ENCODE peak calls at places on chromosomes 3 and 15, in four cellular contexts. One of them, this sample, is unnamed.

GRCh38 chr3:86890997-86891396 is 100.0 kb downstream of the VGLL3 start:
- DNase-seq in IMR-90: no peak
- DNase-seq in stimulated activated CD4-positive, alpha-beta T cell treated with anti-CD3 and anti-CD28 coated beads, Interleukin-1b, Interleukin-23, amount 100 ng/mL, for 1 hour: no peak
- DNase-seq in NCI-H774: no peak
- DNase-seq in this sample: no peak

GRCh38 chr3:183185696-183186095 is 23.2 kb upstream of the LAMP3 start:
- DNase-seq in IMR-90: peak; percentile 68
- DNase-seq in stimulated activated CD4-positive, alpha-beta T cell treated with anti-CD3 and anti-CD28 coated beads, Interleukin-1b, Interleukin-23, amount 100 ng/mL, for 1 hour: no peak
- DNase-seq in NCI-H774: no peak
- DNase-seq in this sample: peak; percentile 63

GRCh38 chr3:87810427-87810826 is 248.4 kb downstream of the CGGBP1 start:
- DNase-seq in IMR-90: no peak
- DNase-seq in stimulated activated CD4-positive, alpha-beta T cell treated with anti-CD3 and anti-CD28 coated beads, Interleukin-1b, Interleukin-23, amount 100 ng/mL, for 1 hour: no peak
- DNase-seq in NCI-H774: no peak
- DNase-seq in this sample: peak; percentile 9

GRCh38 chr15:25780479-25781255 is 82.5 kb downstream of the ATP10A start:
- DNase-seq in IMR-90: no peak
- DNase-seq in stimulated activated CD4-positive, alpha-beta T cell treated with anti-CD3 and anti-CD28 coated beads, Interleukin-1b, Interleukin-23, amount 100 ng/mL, for 1 hour: no peak
- DNase-seq in NCI-H774: no peak
- DNase-seq in this sample: no peak

GRCh38 chr15:52651868-52652267 is 27.3 kb downstream of the ATOSA start:
- DNase-seq in IMR-90: peak; percentile 98
- DNase-seq in stimulated activated CD4-positive, alpha-beta T cell treated with anti-CD3 and anti-CD28 coated beads, Interleukin-1b, Interleukin-23, amount 100 ng/mL, for 1 hour: no peak
- DNase-seq in NCI-H774: peak; percentile 80
- DNase-seq in this sample: peak; percentile 99

GRCh38 chr3:138370321-138370720 is 21.9 kb downstream of the MRAS start:
- DNase-seq in IMR-90: no peak
- DNase-seq in stimulated activated CD4-positive, alpha-beta T cell treated with anti-CD3 and anti-CD28 coated beads, Interleukin-1b, Interleukin-23, amount 100 ng/mL, for 1 hour: no peak
- DNase-seq in NCI-H774: no peak
- DNase-seq in this sample: no peak

GRCh38 chr15:99409560-99409959 is 156.2 kb upstream of the MEF2A start:
- DNase-seq in IMR-90: no peak
- DNase-seq in stimulated activated CD4-positive, alpha-beta T cell treated with anti-CD3 and anti-CD28 coated beads, Interleukin-1b, Interleukin-23, amount 100 ng/mL, for 1 hour: no peak
- DNase-seq in NCI-H774: no peak
- DNase-seq in this sample: no peak

GRCh38 chr3:98657429-98657828 is 64.0 kb upstream of the CPOX start:
- DNase-seq in IMR-90: no peak
- DNase-seq in stimulated activated CD4-positive, alpha-beta T cell treated with anti-CD3 and anti-CD28 coated beads, Interleukin-1b, Interleukin-23, amount 100 ng/mL, for 1 hour: peak; percentile 1
- DNase-seq in NCI-H774: peak; percentile 5
- DNase-seq in this sample: peak; percentile 1

GRCh38 chr3:103184772-103185171 is 750.0 kb downstream of the ZPLD1 start:
- DNase-seq in IMR-90: no peak
- DNase-seq in stimulated activated CD4-positive, alpha-beta T cell treated with anti-CD3 and anti-CD28 coated beads, Interleukin-1b, Interleukin-23, amount 100 ng/mL, for 1 hour: no peak
- DNase-seq in NCI-H774: no peak
- DNase-seq in this sample: no peak

GRCh38 chr15:26697913-26698312 is 75.0 kb downstream of the GABRB3 start:
- DNase-seq in IMR-90: no peak
- DNase-seq in stimulated activated CD4-positive, alpha-beta T cell treated with anti-CD3 and anti-CD28 coated beads, Interleukin-1b, Interleukin-23, amount 100 ng/mL, for 1 hour: no peak
- DNase-seq in NCI-H774: no peak
- DNase-seq in this sample: no peak

GRCh38 chr3:147419062-147419701 is 10.0 kb downstream of the ZIC1 start:
- DNase-seq in IMR-90: peak; percentile 15
- DNase-seq in stimulated activated CD4-positive, alpha-beta T cell treated with anti-CD3 and anti-CD28 coated beads, Interleukin-1b, Interleukin-23, amount 100 ng/mL, for 1 hour: no peak
- DNase-seq in NCI-H774: peak; percentile 33
- DNase-seq in this sample: peak; percentile 99

GRCh38 chr3:110413807-110414748 is 657.5 kb upstream of the NECTIN3 start:
- DNase-seq in IMR-90: peak; percentile 84
- DNase-seq in stimulated activated CD4-positive, alpha-beta T cell treated with anti-CD3 and anti-CD28 coated beads, Interleukin-1b, Interleukin-23, amount 100 ng/mL, for 1 hour: no peak
- DNase-seq in NCI-H774: no peak
- DNase-seq in this sample: peak; percentile 91

GRCh38 chr3:38454179-38454883 is 641 bp downstream of the ACVR2B start:
- DNase-seq in IMR-90: peak; percentile 13
- DNase-seq in stimulated activated CD4-positive, alpha-beta T cell treated with anti-CD3 and anti-CD28 coated beads, Interleukin-1b, Interleukin-23, amount 100 ng/mL, for 1 hour: no peak
- DNase-seq in NCI-H774: no peak
- DNase-seq in this sample: peak; percentile 25

GRCh38 chr3:196274585-196274984 is 12.9 kb downstream of the PCYT1A start:
- DNase-seq in IMR-90: peak; percentile 19
- DNase-seq in stimulated activated CD4-positive, alpha-beta T cell treated with anti-CD3 and anti-CD28 coated beads, Interleukin-1b, Interleukin-23, amount 100 ng/mL, for 1 hour: no peak
- DNase-seq in NCI-H774: no peak
- DNase-seq in this sample: peak; percentile 53

GRCh38 chr3:159775372-159775961 is 213.2 kb upstream of the IL12A start:
- DNase-seq in IMR-90: peak; percentile 83
- DNase-seq in stimulated activated CD4-positive, alpha-beta T cell treated with anti-CD3 and anti-CD28 coated beads, Interleukin-1b, Interleukin-23, amount 100 ng/mL, for 1 hour: no peak
- DNase-seq in NCI-H774: peak; percentile 85
- DNase-seq in this sample: peak; percentile 88

GRCh38 chr15:50624616-50625168 is 61.9 kb downstream of the TRPM7 start:
- DNase-seq in IMR-90: no peak
- DNase-seq in stimulated activated CD4-positive, alpha-beta T cell treated with anti-CD3 and anti-CD28 coated beads, Interleukin-1b, Interleukin-23, amount 100 ng/mL, for 1 hour: no peak
- DNase-seq in NCI-H774: no peak
- DNase-seq in this sample: no peak

GRCh38 chr3:189982299-189982945 is 138.3 kb downstream of the P3H2 start:
- DNase-seq in IMR-90: peak; percentile 29
- DNase-seq in stimulated activated CD4-positive, alpha-beta T cell treated with anti-CD3 and anti-CD28 coated beads, Interleukin-1b, Interleukin-23, amount 100 ng/mL, for 1 hour: no peak
- DNase-seq in NCI-H774: no peak
- DNase-seq in this sample: no peak

GRCh38 chr3:22474706-22475470 is 723.9 kb upstream of the ZNF385D start:
- DNase-seq in IMR-90: no peak
- DNase-seq in stimulated activated CD4-positive, alpha-beta T cell treated with anti-CD3 and anti-CD28 coated beads, Interleukin-1b, Interleukin-23, amount 100 ng/mL, for 1 hour: no peak
- DNase-seq in NCI-H774: no peak
- DNase-seq in this sample: peak; percentile 73

GRCh38 chr3:116444819-116445290 is 432 bp downstream of the LSAMP start:
- DNase-seq in IMR-90: no peak
- DNase-seq in stimulated activated CD4-positive, alpha-beta T cell treated with anti-CD3 and anti-CD28 coated beads, Interleukin-1b, Interleukin-23, amount 100 ng/mL, for 1 hour: no peak
- DNase-seq in NCI-H774: no peak
- DNase-seq in this sample: no peak

GRCh38 chr3:33798113-33798417 is 365 bp upstream of the PDCD6IP start:
- DNase-seq in IMR-90: no peak
- DNase-seq in stimulated activated CD4-positive, alpha-beta T cell treated with anti-CD3 and anti-CD28 coated beads, Interleukin-1b, Interleukin-23, amount 100 ng/mL, for 1 hour: no peak
- DNase-seq in NCI-H774: no peak
- DNase-seq in this sample: no peak

GRCh38 chr3:171173732-171174131 is 147.2 kb upstream of the SLC2A2 start:
- DNase-seq in IMR-90: no peak
- DNase-seq in stimulated activated CD4-positive, alpha-beta T cell treated with anti-CD3 and anti-CD28 coated beads, Interleukin-1b, Interleukin-23, amount 100 ng/mL, for 1 hour: no peak
- DNase-seq in NCI-H774: no peak
- DNase-seq in this sample: peak; percentile 57

GRCh38 chr15:74431645-74432044 is 2.1 kb downstream of the SEMA7A start:
- DNase-seq in IMR-90: no peak
- DNase-seq in stimulated activated CD4-positive, alpha-beta T cell treated with anti-CD3 and anti-CD28 coated beads, Interleukin-1b, Interleukin-23, amount 100 ng/mL, for 1 hour: no peak
- DNase-seq in NCI-H774: no peak
- DNase-seq in this sample: no peak

GRCh38 chr3:24375947-24376384 is 118.7 kb downstream of the THRB start:
- DNase-seq in IMR-90: no peak
- DNase-seq in stimulated activated CD4-positive, alpha-beta T cell treated with anti-CD3 and anti-CD28 coated beads, Interleukin-1b, Interleukin-23, amount 100 ng/mL, for 1 hour: no peak
- DNase-seq in NCI-H774: no peak
- DNase-seq in this sample: peak; percentile 30

GRCh38 chr3:113079532-113079931 is 88.7 kb downstream of the GTPBP8 start:
- DNase-seq in IMR-90: peak; percentile 13
- DNase-seq in stimulated activated CD4-positive, alpha-beta T cell treated with anti-CD3 and anti-CD28 coated beads, Interleukin-1b, Interleukin-23, amount 100 ng/mL, for 1 hour: no peak
- DNase-seq in NCI-H774: no peak
- DNase-seq in this sample: no peak

GRCh38 chr3:177842302-177842701 is 645.0 kb upstream of the TBL1XR1 start:
- DNase-seq in IMR-90: no peak
- DNase-seq in stimulated activated CD4-positive, alpha-beta T cell treated with anti-CD3 and anti-CD28 coated beads, Interleukin-1b, Interleukin-23, amount 100 ng/mL, for 1 hour: no peak
- DNase-seq in NCI-H774: no peak
- DNase-seq in this sample: no peak

GRCh38 chr3:15333957-15334263 is 1.5 kb upstream of the SH3BP5 start:
- DNase-seq in IMR-90: no peak
- DNase-seq in stimulated activated CD4-positive, alpha-beta T cell treated with anti-CD3 and anti-CD28 coated beads, Interleukin-1b, Interleukin-23, amount 100 ng/mL, for 1 hour: no peak
- DNase-seq in NCI-H774: no peak
- DNase-seq in this sample: no peak

GRCh38 chr3:117439812-117440211 is 730.2 kb downstream of the TUSC7 start:
- DNase-seq in IMR-90: peak; percentile 45
- DNase-seq in stimulated activated CD4-positive, alpha-beta T cell treated with anti-CD3 and anti-CD28 coated beads, Interleukin-1b, Interleukin-23, amount 100 ng/mL, for 1 hour: no peak
- DNase-seq in NCI-H774: peak; percentile 60
- DNase-seq in this sample: peak; percentile 52

GRCh38 chr3:171362575-171362974 is 97.6 kb downstream of the TNIK start:
- DNase-seq in IMR-90: no peak
- DNase-seq in stimulated activated CD4-positive, alpha-beta T cell treated with anti-CD3 and anti-CD28 coated beads, Interleukin-1b, Interleukin-23, amount 100 ng/mL, for 1 hour: no peak
- DNase-seq in NCI-H774: no peak
- DNase-seq in this sample: no peak

GRCh38 chr3:197015790-197016705 is 13.6 kb downstream of the MELTF start:
- DNase-seq in IMR-90: no peak
- DNase-seq in stimulated activated CD4-positive, alpha-beta T cell treated with anti-CD3 and anti-CD28 coated beads, Interleukin-1b, Interleukin-23, amount 100 ng/mL, for 1 hour: no peak
- DNase-seq in NCI-H774: no peak
- DNase-seq in this sample: no peak

GRCh38 chr3:39126532-39127071 is 19.1 kb downstream of the TTC21A start:
- DNase-seq in IMR-90: peak; percentile 65
- DNase-seq in stimulated activated CD4-positive, alpha-beta T cell treated with anti-CD3 and anti-CD28 coated beads, Interleukin-1b, Interleukin-23, amount 100 ng/mL, for 1 hour: no peak
- DNase-seq in NCI-H774: no peak
- DNase-seq in this sample: peak; percentile 70

GRCh38 chr3:103002447-103002846 is 567.6 kb downstream of the ZPLD1 start:
- DNase-seq in IMR-90: no peak
- DNase-seq in stimulated activated CD4-positive, alpha-beta T cell treated with anti-CD3 and anti-CD28 coated beads, Interleukin-1b, Interleukin-23, amount 100 ng/mL, for 1 hour: no peak
- DNase-seq in NCI-H774: no peak
- DNase-seq in this sample: no peak